ENCODE peak calls at places on chromosome 3, in four cellular contexts. L, E, M and A are unnamed samples.

GRCh38 chr3:185152433-185153169 is at the start of gene C3orf70:
- DNase-seq in L (no peak), E (peak), M (peak), A (no peak)

GRCh38 chr3:126118591-126118990 is 34.7 kb upstream of the SLC41A3 start:
- DNase-seq in L (no peak), E (peak), M (no peak), A (no peak)

GRCh38 chr3:184443364-184443763 is 63.5 kb downstream of the CHRD start:
- DNase-seq in L (no peak), E (no peak), M (no peak), A (no peak)

GRCh38 chr3:58679451-58679850 is 12.9 kb upstream of the FAM3D start:
- DNase-seq in L (no peak), E (no peak), M (no peak), A (no peak)

GRCh38 chr3:110332591-110332990 is 739.0 kb upstream of the NECTIN3 start:
- DNase-seq in L (no peak), E (no peak), M (no peak), A (no peak)

GRCh38 chr3:10263549-10264363 is 15.5 kb downstream of the TATDN2 start:
- DNase-seq in L (no peak), E (no peak), M (peak), A (no peak)

GRCh38 chr3:171277456-171278406 is 182.5 kb downstream of the TNIK start:
- DNase-seq in L (no peak), E (no peak), M (no peak), A (no peak)

GRCh38 chr3:105829229-105829628 is 39.6 kb downstream of the CBLB start:
- DNase-seq in L (no peak), E (no peak), M (peak), A (no peak)

GRCh38 chr3:58006661-58007060 is 1.6 kb upstream of the FLNB start:
- DNase-seq in L (no peak), E (no peak), M (no peak), A (no peak)

GRCh38 chr3:123880998-123881561 is 3.1 kb downstream of the MYLK start:
- DNase-seq in L (no peak), E (no peak), M (peak), A (no peak)

GRCh38 chr3:165820685-165821123 is 16.5 kb downstream of the BCHE start:
- DNase-seq in L (no peak), E (no peak), M (no peak), A (no peak)

GRCh38 chr3:179589143-179589542 is 15.3 kb downstream of the MRPL47 start:
- DNase-seq in L (peak), E (no peak), M (no peak), A (no peak)

GRCh38 chr3:62727576-62727975 is 147.6 kb downstream of the CADPS start:
- DNase-seq in L (no peak), E (no peak), M (peak), A (no peak)

GRCh38 chr3:69505770-69506407 is 120.0 kb upstream of the FRMD4B start:
- DNase-seq in L (no peak), E (no peak), M (no peak), A (no peak)

GRCh38 chr3:21117397-21117796 is 633.6 kb downstream of the ZNF385D start:
- DNase-seq in L (no peak), E (no peak), M (no peak), A (no peak)

GRCh38 chr3:72738752-72739520 is 109.3 kb downstream of the SHQ1 start:
- DNase-seq in L (no peak), E (no peak), M (no peak), A (no peak)

DNA sequence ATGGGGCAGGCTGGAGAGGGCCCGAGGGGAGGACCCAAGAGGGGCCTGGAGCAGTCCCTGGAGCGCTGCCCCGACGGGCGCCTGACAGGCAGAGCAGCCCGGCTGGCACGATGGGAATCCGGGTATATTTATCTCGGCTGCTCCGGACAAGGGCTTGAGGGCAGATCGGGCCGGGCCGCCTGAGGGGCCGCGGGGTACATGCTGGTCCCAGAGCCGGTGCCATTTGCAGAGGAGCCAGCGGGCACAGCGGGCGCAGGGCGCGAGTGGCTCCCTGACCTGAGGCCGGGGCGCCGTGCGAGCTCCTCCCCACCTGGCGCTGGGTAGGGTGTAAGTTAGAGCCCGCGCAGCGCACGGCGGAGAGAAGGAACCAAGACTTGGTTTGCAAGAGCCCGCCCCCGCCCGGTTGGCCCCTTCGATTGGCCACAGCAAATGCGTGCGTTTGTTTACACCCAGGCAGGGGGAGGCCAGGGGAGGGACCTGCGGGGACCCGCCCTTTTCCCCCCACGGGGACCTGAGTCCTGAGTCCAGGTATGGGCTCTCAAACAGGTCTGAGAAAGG is 727 bp downstream of the SLC38A3 start:
- DNase-seq in L (no peak), E (no peak), M (no peak), A (no peak)
- H3K4me3 ChIP-seq in L (no peak), E (peak), M (no peak), A (no peak)

GRCh38 chr3:4866841-4867240 is 112.4 kb upstream of the BHLHE40 start:
- DNase-seq in L (no peak), E (no peak), M (peak), A (no peak)
- H3K4me3 ChIP-seq in L (no peak), E (no peak), M (no peak), A (no peak)

GRCh38 chr3:12837295-12837986 is 3.9 kb downstream of the RPL32 start:
- DNase-seq in L (no peak), E (no peak), M (no peak), A (no peak)
- H3K4me3 ChIP-seq in L (no peak), E (no peak), M (no peak), A (no peak)

GRCh38 chr3:127851899-127852298 is 29.6 kb upstream of the MGLL start:
- DNase-seq in L (no peak), E (no peak), M (no peak), A (no peak)

GRCh38 chr3:127856801-127857200 is 34.5 kb upstream of the MGLL start:
- DNase-seq in L (no peak), E (no peak), M (no peak), A (no peak)

GRCh38 chr3:127857270-127857801 is 35.0 kb upstream of the MGLL start:
- DNase-seq in L (no peak), E (no peak), M (no peak), A (no peak)

GRCh38 chr3:127855246-127855645 is 32.9 kb upstream of the MGLL start:
- DNase-seq in L (no peak), E (no peak), M (no peak), A (no peak)

DNA sequence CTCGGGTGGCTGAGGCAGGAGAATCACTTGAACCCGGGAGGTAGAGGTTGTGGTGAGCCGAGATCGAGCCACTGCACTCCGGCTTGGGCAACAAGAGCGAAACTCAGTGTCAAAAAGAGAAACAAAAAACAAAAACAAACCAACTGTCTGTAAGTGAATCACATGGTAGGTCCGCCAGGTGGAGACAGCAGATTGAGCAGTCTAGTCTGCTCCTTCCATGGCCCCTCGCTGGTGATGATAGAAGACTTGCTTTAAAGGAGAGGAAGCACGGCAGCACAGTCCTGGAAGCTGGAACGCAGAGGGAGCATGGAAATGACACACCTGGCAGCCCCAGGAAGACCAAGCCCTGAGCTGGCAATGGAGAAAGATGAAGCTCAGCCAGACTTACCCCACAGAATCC is 31.4 kb upstream of the MGLL start:
- DNase-seq in L (no peak), E (no peak), M (no peak), A (no peak)
- H3K4me3 ChIP-seq in L (no peak), E (no peak), M (no peak), A (no peak)

DNA sequence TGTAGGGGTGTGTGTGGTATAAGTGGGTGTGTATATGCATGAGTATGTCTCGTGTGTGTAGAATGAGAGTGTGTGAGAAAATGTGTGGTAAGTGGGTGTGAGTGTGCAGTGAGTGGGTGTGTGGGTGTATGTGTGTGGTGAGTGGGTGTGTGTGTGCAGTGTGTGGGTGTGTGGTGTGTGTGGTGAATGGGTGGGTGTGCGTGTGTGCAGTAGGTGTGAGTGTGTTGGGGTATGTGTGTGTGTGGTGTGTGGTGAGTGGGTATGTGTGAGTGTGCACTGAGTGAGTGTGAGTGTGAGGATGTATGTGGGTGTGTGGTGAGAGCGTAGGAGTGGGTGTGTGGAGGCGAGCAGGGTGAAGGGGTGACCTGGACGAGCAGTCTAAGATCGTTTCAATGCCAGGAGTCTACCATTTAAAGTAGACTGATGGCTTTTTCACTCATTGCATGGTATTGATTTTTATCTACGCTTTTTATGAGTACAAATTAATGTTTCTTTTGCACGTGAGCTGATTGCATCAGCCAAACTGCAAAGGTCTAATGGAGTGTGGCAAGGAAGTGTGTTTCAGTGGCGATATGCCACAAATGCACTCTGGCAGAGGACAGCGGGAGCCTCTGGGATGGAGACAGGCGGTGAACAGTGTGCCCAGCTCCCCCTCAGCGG is 1.6 kb upstream of the CPN2 start:
- DNase-seq in L (no peak), E (no peak), M (no peak), A (no peak)
- H3K4me3 ChIP-seq in L (no peak), E (no peak), M (no peak), A (no peak)

GRCh38 chr3:71640549-71640948 is 57.0 kb upstream of the FOXP1 start:
- DNase-seq in L (no peak), E (no peak), M (no peak), A (no peak)
- H3K4me3 ChIP-seq in L (no peak), E (no peak), M (no peak), A (no peak)